ENCODE peak calls at places on chromosomes 11 and 22, in eight cellular contexts. One of them, this sample, is unnamed. For H3K9me3, the result is how much of the 10 kb centered on the place peaks cover.

GRCh38 chr11:116511684-116512083 is 261.1 kb downstream of the BUD13 start:
- DNase-seq in H1: peak
- DNase-seq in A549: no peak
- DNase-seq in IMR-90: no peak
- DNase-seq in HepG2: no peak
- DNase-seq in GM12878: no peak
- DNase-seq in K562: no peak
- DNase-seq in HCT116: no peak
- DNase-seq in this sample: no peak

GRCh38 chr11:75035911-75036536 is 47.3 kb downstream of the NEU3 start:
- DNase-seq in H1: peak
- DNase-seq in A549: no peak
- DNase-seq in IMR-90: no peak
- DNase-seq in HepG2: no peak
- DNase-seq in GM12878: no peak
- DNase-seq in K562: no peak
- DNase-seq in HCT116: peak
- DNase-seq in this sample: no peak

GRCh38 chr11:106228996-106229395 is 151.5 kb downstream of the AASDHPPT start:
- DNase-seq in H1: no peak
- DNase-seq in A549: no peak
- DNase-seq in IMR-90: no peak
- DNase-seq in HepG2: no peak
- DNase-seq in GM12878: no peak
- DNase-seq in K562: no peak
- DNase-seq in HCT116: no peak
- DNase-seq in this sample: no peak

GRCh38 chr11:106076421-106076922 is 675 bp downstream of the KBTBD3 start:
- DNase-seq in H1: no peak
- DNase-seq in A549: no peak
- DNase-seq in IMR-90: no peak
- DNase-seq in HepG2: no peak
- DNase-seq in GM12878: no peak
- DNase-seq in K562: no peak
- DNase-seq in HCT116: no peak
- DNase-seq in this sample: no peak

GRCh38 chr11:70710192-70710965 is 312.1 kb downstream of the CTTN start:
- DNase-seq in H1: no peak
- DNase-seq in A549: no peak
- DNase-seq in IMR-90: no peak
- DNase-seq in HepG2: no peak
- DNase-seq in GM12878: no peak
- DNase-seq in K562: no peak
- DNase-seq in HCT116: no peak
- DNase-seq in this sample: no peak

GRCh38 chr11:129278586-129279319 is 86.6 kb upstream of the ARHGAP32 start:
- DNase-seq in H1: no peak
- DNase-seq in A549: no peak
- DNase-seq in IMR-90: no peak
- DNase-seq in HepG2: no peak
- DNase-seq in GM12878: no peak
- DNase-seq in K562: no peak
- DNase-seq in HCT116: no peak
- DNase-seq in this sample: peak

GRCh38 chr22:32650553-32651345 is 150.8 kb upstream of the TIMP3 start:
- DNase-seq in H1: no peak
- DNase-seq in A549: no peak
- DNase-seq in IMR-90: peak
- DNase-seq in HepG2: no peak
- DNase-seq in GM12878: no peak
- DNase-seq in K562: peak
- DNase-seq in HCT116: no peak
- DNase-seq in this sample: no peak

GRCh38 chr11:9461760-9462134 is 935 bp downstream of the ZNF143 start:
- DNase-seq in H1: no peak
- DNase-seq in A549: peak
- DNase-seq in IMR-90: peak
- DNase-seq in HepG2: peak
- DNase-seq in GM12878: no peak
- DNase-seq in K562: no peak
- DNase-seq in HCT116: no peak
- DNase-seq in this sample: peak

GRCh38 chr22:47175761-47176359 is 413.4 kb downstream of the TBC1D22A start:
- DNase-seq in H1: no peak
- DNase-seq in A549: no peak
- DNase-seq in IMR-90: no peak
- DNase-seq in HepG2: no peak
- DNase-seq in GM12878: no peak
- DNase-seq in K562: no peak
- DNase-seq in HCT116: no peak
- DNase-seq in this sample: no peak

GRCh38 chr22:37803636-37804371 is 3.9 kb upstream of the GCAT start:
- DNase-seq in H1: peak
- DNase-seq in A549: no peak
- DNase-seq in IMR-90: no peak
- DNase-seq in HepG2: no peak
- DNase-seq in GM12878: no peak
- DNase-seq in K562: no peak
- DNase-seq in HCT116: no peak
- DNase-seq in this sample: no peak

GRCh38 chr11:10261821-10262220 is 32.2 kb downstream of the SBF2 start:
- DNase-seq in H1: no peak
- DNase-seq in A549: no peak
- DNase-seq in IMR-90: peak
- DNase-seq in HepG2: no peak
- DNase-seq in GM12878: no peak
- DNase-seq in K562: no peak
- DNase-seq in HCT116: no peak
- DNase-seq in this sample: no peak

GRCh38 chr11:67482275-67482735 is 521 bp upstream of the AIP start:
- DNase-seq in H1: no peak
- DNase-seq in A549: no peak
- DNase-seq in IMR-90: no peak
- DNase-seq in HepG2: no peak
- DNase-seq in GM12878: no peak
- DNase-seq in K562: no peak
- DNase-seq in HCT116: no peak
- DNase-seq in this sample: no peak

GRCh38 chr22:50342651-50343540 is at the start of gene PPP6R2:
- DNase-seq in H1: peak
- DNase-seq in A549: no peak
- DNase-seq in IMR-90: peak
- DNase-seq in HepG2: peak
- DNase-seq in GM12878: no peak
- DNase-seq in K562: peak
- DNase-seq in HCT116: no peak
- DNase-seq in this sample: peak

GRCh38 chr11:31816467-31817053 is 5.4 kb upstream of the PAX6 start:
- DNase-seq in H1: peak
- DNase-seq in A549: no peak
- DNase-seq in IMR-90: no peak
- DNase-seq in HepG2: no peak
- DNase-seq in GM12878: no peak
- DNase-seq in K562: no peak
- DNase-seq in HCT116: no peak
- DNase-seq in this sample: peak

GRCh38 chr22:50601669-50602337 is 1.2 kb downstream of the MAPK8IP2 start:
- DNase-seq in H1: peak
- DNase-seq in A549: no peak
- DNase-seq in IMR-90: no peak
- DNase-seq in HepG2: no peak
- DNase-seq in GM12878: no peak
- DNase-seq in K562: no peak
- DNase-seq in HCT116: no peak
- DNase-seq in this sample: peak

GRCh38 chr11:132114743-132115142 is 744.3 kb downstream of the NTM start:
- DNase-seq in H1: no peak
- DNase-seq in A549: no peak
- DNase-seq in IMR-90: no peak
- DNase-seq in HepG2: no peak
- DNase-seq in GM12878: no peak
- DNase-seq in K562: no peak
- DNase-seq in HCT116: no peak
- DNase-seq in this sample: no peak

GRCh38 chr11:124278261-124278660 is 22.1 kb downstream of the OR8G5 start:
- DNase-seq in H1: no peak
- DNase-seq in A549: no peak
- DNase-seq in IMR-90: peak
- DNase-seq in HepG2: no peak
- DNase-seq in GM12878: no peak
- DNase-seq in K562: no peak
- DNase-seq in HCT116: no peak
- DNase-seq in this sample: no peak

GRCh38 chr11:124277809-124278208 is 21.6 kb downstream of the OR8G5 start:
- DNase-seq in H1: peak
- DNase-seq in A549: no peak
- DNase-seq in IMR-90: no peak
- DNase-seq in HepG2: no peak
- DNase-seq in GM12878: no peak
- DNase-seq in K562: no peak
- DNase-seq in HCT116: no peak
- DNase-seq in this sample: no peak

GRCh38 chr11:124274000-124274399 is 17.8 kb downstream of the OR8G5 start:
- DNase-seq in H1: no peak
- DNase-seq in A549: no peak
- DNase-seq in IMR-90: no peak
- DNase-seq in HepG2: no peak
- DNase-seq in GM12878: no peak
- DNase-seq in K562: no peak
- DNase-seq in HCT116: no peak
- DNase-seq in this sample: no peak

GRCh38 chr11:124276081-124276480 is 19.9 kb downstream of the OR8G5 start:
- DNase-seq in H1: no peak
- DNase-seq in A549: no peak
- DNase-seq in IMR-90: peak
- DNase-seq in HepG2: no peak
- DNase-seq in GM12878: no peak
- DNase-seq in K562: peak
- DNase-seq in HCT116: no peak
- DNase-seq in this sample: no peak

GRCh38 chr11:124277207-124277606 is 21.0 kb downstream of the OR8G5 start:
- DNase-seq in H1: no peak
- DNase-seq in A549: no peak
- DNase-seq in IMR-90: no peak
- DNase-seq in HepG2: no peak
- DNase-seq in GM12878: no peak
- DNase-seq in K562: no peak
- DNase-seq in HCT116: no peak
- DNase-seq in this sample: no peak
- TF ChIP-seq RAD21 in H1: no peak
- TF ChIP-seq RAD21 in A549: no peak
- TF ChIP-seq RAD21 in IMR-90: no peak
- TF ChIP-seq RAD21 in HepG2: no peak
- TF ChIP-seq RAD21 in GM12878: no peak
- TF ChIP-seq RAD21 in K562: no peak
- TF ChIP-seq RAD21 in HCT116: no peak
- TF ChIP-seq RAD21 in this sample: no peak

DNA sequence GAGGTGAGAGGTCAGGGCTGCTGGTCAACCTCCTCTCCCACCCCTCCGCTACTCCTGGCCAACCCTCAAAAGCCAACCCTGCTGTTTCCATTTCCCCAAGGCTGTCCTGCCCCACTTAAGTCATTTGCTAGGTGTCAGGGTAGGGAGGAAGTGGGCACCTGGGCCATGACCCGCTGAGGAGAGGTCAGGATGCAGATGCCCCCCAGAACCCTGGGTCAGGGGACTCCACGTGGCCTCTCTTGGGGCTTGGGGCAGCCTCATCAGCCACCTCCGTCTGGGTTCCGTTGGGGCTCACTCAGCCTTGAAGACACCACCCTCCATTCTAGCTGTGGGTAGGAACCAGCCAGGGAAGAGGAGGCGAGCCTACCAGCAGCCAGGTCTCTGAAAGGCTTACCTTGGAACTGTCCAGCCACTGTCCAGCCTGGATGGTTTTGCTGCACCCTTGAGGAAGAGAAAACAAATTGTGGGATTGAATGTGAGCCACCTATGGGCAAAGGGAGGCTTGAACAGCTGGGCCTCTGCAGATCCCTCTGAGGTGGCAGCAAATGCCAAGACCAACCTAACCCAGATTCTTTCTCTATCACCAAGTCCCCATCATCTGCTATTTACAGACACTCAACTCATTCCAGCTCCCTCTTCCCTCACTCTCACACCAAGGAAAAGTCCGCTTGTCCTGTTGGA is 2.5 kb downstream of the APOL4 start:
- DNase-seq in H1: no peak
- DNase-seq in A549: no peak
- DNase-seq in IMR-90: no peak
- DNase-seq in HepG2: peak
- DNase-seq in GM12878: no peak
- DNase-seq in K562: no peak
- DNase-seq in HCT116: no peak
- DNase-seq in this sample: no peak
- H3K9me3 ChIP-seq in H1: under half
- H3K9me3 ChIP-seq in A549: under half
- H3K9me3 ChIP-seq in IMR-90: under half
- H3K9me3 ChIP-seq in HepG2: under half
- H3K9me3 ChIP-seq in GM12878: under half
- H3K9me3 ChIP-seq in K562: under half
- H3K9me3 ChIP-seq in HCT116: under half
- H3K9me3 ChIP-seq in this sample: under half

GRCh38 chr11:68810164-68810563 is 31.6 kb downstream of the CPT1A start:
- DNase-seq in H1: no peak
- DNase-seq in A549: no peak
- DNase-seq in IMR-90: no peak
- DNase-seq in HepG2: no peak
- DNase-seq in GM12878: no peak
- DNase-seq in K562: no peak
- DNase-seq in HCT116: no peak
- DNase-seq in this sample: peak
- TF ChIP-seq RAD21 in H1: no peak
- TF ChIP-seq RAD21 in A549: no peak
- TF ChIP-seq RAD21 in IMR-90: no peak
- TF ChIP-seq RAD21 in HepG2: no peak
- TF ChIP-seq RAD21 in GM12878: no peak
- TF ChIP-seq RAD21 in K562: no peak
- TF ChIP-seq RAD21 in HCT116: no peak
- TF ChIP-seq RAD21 in this sample: peak

DNA sequence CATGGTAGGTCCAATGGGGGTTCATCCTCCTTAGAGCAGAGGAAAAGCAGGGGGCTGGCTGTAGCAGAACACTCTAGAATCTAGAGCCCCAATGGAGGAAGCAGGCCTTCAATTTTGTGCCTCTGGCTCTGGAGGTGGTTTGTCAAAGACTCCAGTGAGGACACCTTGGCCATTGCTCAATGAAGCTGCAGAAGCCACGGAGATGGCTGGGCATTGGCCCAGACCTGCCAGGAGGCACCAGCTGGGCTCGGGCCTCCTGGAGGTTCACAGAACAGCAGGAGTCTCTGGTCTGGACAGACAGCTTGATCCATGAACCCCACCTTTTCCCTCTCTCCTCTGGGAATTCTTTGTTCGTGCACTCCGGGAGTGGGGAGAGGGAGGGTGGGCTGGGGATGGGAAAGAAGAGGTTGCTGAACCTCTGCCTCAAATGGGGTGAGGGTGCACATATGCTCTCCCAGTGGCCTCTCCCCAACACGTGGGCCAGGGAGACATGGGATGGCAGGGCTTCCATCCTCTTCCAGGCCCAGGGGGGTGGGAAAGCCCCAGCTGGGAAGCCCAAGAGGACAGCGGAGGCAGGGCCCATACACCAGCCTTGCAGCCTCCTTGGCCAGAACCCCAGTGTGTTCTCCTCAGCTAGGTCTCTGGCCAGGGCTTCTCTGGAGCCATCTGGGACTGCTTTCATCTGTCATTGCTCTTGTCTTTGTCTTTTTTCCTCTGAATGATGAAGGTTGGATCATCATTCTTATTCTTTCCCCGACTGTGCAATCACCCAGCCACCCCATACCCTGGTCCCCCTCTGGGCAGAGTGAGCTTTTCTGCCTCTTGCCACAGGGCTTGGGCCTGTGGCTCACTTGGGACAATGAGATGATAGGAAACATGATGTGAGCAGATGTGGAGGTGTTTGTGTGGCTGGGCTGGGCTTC is 1019.4 kb downstream of the BRD1 start:
- DNase-seq in H1: no peak
- DNase-seq in A549: no peak
- DNase-seq in IMR-90: no peak
- DNase-seq in HepG2: no peak
- DNase-seq in GM12878: no peak
- DNase-seq in K562: no peak
- DNase-seq in HCT116: no peak
- DNase-seq in this sample: no peak
- H3K9me3 ChIP-seq in H1: under half
- H3K9me3 ChIP-seq in A549: under half
- H3K9me3 ChIP-seq in IMR-90: under half
- H3K9me3 ChIP-seq in HepG2: under half
- H3K9me3 ChIP-seq in GM12878: under half
- H3K9me3 ChIP-seq in K562: under half
- H3K9me3 ChIP-seq in HCT116: under half
- H3K9me3 ChIP-seq in this sample: under half

This sample was measured in SK-N-SH.